ENCODE peak calls at places on chromosomes 4 and X, in four cellular contexts. Q, I, J and X are unnamed samples. For H3K4me1, the result is how much of the 10 kb centered on the place peaks cover.

GRCh38 chr4:52966781-52967180 is 104.7 kb downstream of the RASL11B start:
- DNase-seq in Q (no peak), I (no peak), J (no peak), X (no peak)

GRCh38 chr4:70991596-70991995 is 1.9 kb upstream of the DCK start:
- DNase-seq in Q (no peak), I (peak), J (no peak), X (no peak)

GRCh38 chr4:106291678-106292077 is 24.3 kb downstream of the TBCK start:
- DNase-seq in Q (no peak), I (no peak), J (no peak), X (no peak)

GRCh38 chr4:155758500-155759371 is at the start of gene GUCY1B1:
- DNase-seq in Q (peak), I (peak), J (peak), X (peak)

GRCh38 chrX:20527458-20528099 is 260.9 kb upstream of the RPS6KA3 start:
- DNase-seq in Q (peak), I (no peak), J (no peak), X (peak)

GRCh38 chr4:48602222-48602621 is 112.2 kb downstream of the ZAR1 start:
- DNase-seq in Q (peak), I (no peak), J (no peak), X (peak)

GRCh38 chrX:145178268-145178667 is 69.0 kb upstream of the SPANXN1 start:
- DNase-seq in Q (no peak), I (no peak), J (no peak), X (no peak)

GRCh38 chrX:145844886-145845285 is 27.3 kb downstream of the SLITRK2 start:
- DNase-seq in Q (no peak), I (no peak), J (no peak), X (no peak)

GRCh38 chr4:158446106-158446505 is 75.6 kb upstream of the RXFP1 start:
- DNase-seq in Q (peak), I (no peak), J (no peak), X (no peak)

GRCh38 chr4:104395219-104395618 is 99.5 kb downstream of the CXXC4 start:
- DNase-seq in Q (no peak), I (no peak), J (no peak), X (peak)

GRCh38 chrX:30530591-30530990 is 47.0 kb downstream of the TASL start:
- DNase-seq in Q (peak), I (no peak), J (no peak), X (peak)

GRCh38 chr4:155220025-155220424 is 11.6 kb downstream of the NPY2R start:
- DNase-seq in Q (no peak), I (peak), J (no peak), X (no peak)

GRCh38 chr4:153138736-153139135 is 65.5 kb upstream of the TRIM2 start:
- DNase-seq in Q (no peak), I (no peak), J (no peak), X (no peak)

GRCh38 chr4:153205028-153205648 is 895 bp downstream of the TRIM2 start:
- DNase-seq in Q (no peak), I (peak), J (no peak), X (no peak)

GRCh38 chrX:68443155-68443868 is 10.0 kb upstream of the OPHN1 start:
- DNase-seq in Q (peak), I (no peak), J (no peak), X (peak)

GRCh38 chrX:11151799-11152591 is 40.9 kb downstream of the HCCS start:
- DNase-seq in Q (no peak), I (no peak), J (no peak), X (no peak)

GRCh38 chr4:143359794-143360193 is 23.1 kb downstream of the GAB1 start:
- DNase-seq in Q (no peak), I (no peak), J (no peak), X (no peak)

GRCh38 chrX:115093206-115093605 is 75.8 kb upstream of the IL13RA2 start:
- DNase-seq in Q (no peak), I (no peak), J (no peak), X (peak)

GRCh38 chrX:147875866-147876596 is 35.7 kb upstream of the FMR1 start:
- DNase-seq in Q (no peak), I (no peak), J (no peak), X (peak)

GRCh38 chr4:108045687-108046024 is 56.0 kb downstream of the HADH start:
- DNase-seq in Q (no peak), I (no peak), J (no peak), X (no peak)

GRCh38 chrX:155880586-155881157 is 473 bp upstream of the VAMP7 start:
- DNase-seq in Q (no peak), I (no peak), J (no peak), X (peak)

GRCh38 chr4:152106113-152106763 is 345.4 kb upstream of the GATB start:
- DNase-seq in Q (peak), I (peak), J (no peak), X (peak)

GRCh38 chrX:133670394-133670793 is 255.1 kb upstream of the GPC4 start:
- DNase-seq in Q (peak), I (peak), J (peak), X (peak)

GRCh38 chr4:124641715-124642380 is 70.7 kb downstream of the ANKRD50 start:
- DNase-seq in Q (peak), I (no peak), J (no peak), X (peak)

GRCh38 chr4:146059865-146060264 is 115.7 kb upstream of the LSM6 start:
- DNase-seq in Q (no peak), I (no peak), J (no peak), X (no peak)

GRCh38 chr4:2937986-2938385 is 25.2 kb downstream of the NOP14 start:
- DNase-seq in Q (no peak), I (no peak), J (no peak), X (no peak)

GRCh38 chrX:134636859-134637258 is 21.4 kb downstream of the PLAC1 start:
- DNase-seq in Q (peak), I (no peak), J (no peak), X (no peak)

GRCh38 chrX:142804085-142804484 is 221.6 kb upstream of the SPANXN4 start:
- DNase-seq in Q (no peak), I (peak), J (peak), X (no peak)

GRCh38 chrX:96688789-96689188 is 4.1 kb downstream of the DIAPH2 start:
- DNase-seq in Q (no peak), I (peak), J (no peak), X (no peak)

GRCh38 chrX:103215037-103215767 is at the start of gene BEX4:
- DNase-seq in Q (peak), I (peak), J (peak), X (peak)

GRCh38 chr4:124710253-124710849 is 2.2 kb downstream of the ANKRD50 start:
- DNase-seq in Q (peak), I (peak), J (no peak), X (peak)

GRCh38 chr4:139887962-139888735 is 222.5 kb downstream of the MGST2 start:
- DNase-seq in Q (no peak), I (peak), J (no peak), X (no peak)

GRCh38 chr4:171785392-171785791 is 27.8 kb upstream of the GALNTL6 start:
- DNase-seq in Q (no peak), I (no peak), J (no peak), X (peak)

GRCh38 chr4:40990202-40990898 is 224.0 kb downstream of the APBB2 start:
- DNase-seq in Q (peak), I (no peak), J (no peak), X (peak)

GRCh38 chrX:74450803-74451449 is 29.6 kb downstream of the SLC16A2 start:
- DNase-seq in Q (peak), I (no peak), J (no peak), X (peak)

GRCh38 chr4:26223160-26223559 is 97.7 kb upstream of the RBPJ start:
- DNase-seq in Q (peak), I (no peak), J (no peak), X (peak)

GRCh38 chr4:61630548-61630947 is 430.4 kb downstream of the ADGRL3 start:
- DNase-seq in Q (peak), I (no peak), J (no peak), X (peak)

GRCh38 chrX:133523094-133523493 is 107.8 kb upstream of the GPC4 start:
- DNase-seq in Q (no peak), I (no peak), J (no peak), X (no peak)

GRCh38 chrX:17022205-17022604 is 75.7 kb downstream of the REPS2 start:
- DNase-seq in Q (peak), I (no peak), J (no peak), X (no peak)

GRCh38 chr4:110480741-110481271 is 4.9 kb downstream of the ENPEP start:
- DNase-seq in Q (no peak), I (peak), J (no peak), X (no peak)

GRCh38 chr4:186017801-186018200 is 51.2 kb upstream of the TLR3 start:
- DNase-seq in Q (no peak), I (no peak), J (no peak), X (no peak)
- H2BK120ac ChIP-seq in Q (no peak), I (no peak), J (no peak), X (no peak)

GRCh38 chr4:10091531-10092181 is 24.9 kb downstream of the WDR1 start:
- DNase-seq in Q (no peak), I (no peak), J (no peak), X (no peak)

GRCh38 chr4:10092481-10093272 is 23.9 kb downstream of the WDR1 start:
- DNase-seq in Q (no peak), I (no peak), J (no peak), X (no peak)

GRCh38 chr4:10094841-10095240 is 21.8 kb downstream of the WDR1 start:
- DNase-seq in Q (no peak), I (no peak), J (no peak), X (no peak)

GRCh38 chr4:10093801-10094552 is 22.6 kb downstream of the WDR1 start:
- DNase-seq in Q (peak), I (no peak), J (no peak), X (peak)

DNA sequence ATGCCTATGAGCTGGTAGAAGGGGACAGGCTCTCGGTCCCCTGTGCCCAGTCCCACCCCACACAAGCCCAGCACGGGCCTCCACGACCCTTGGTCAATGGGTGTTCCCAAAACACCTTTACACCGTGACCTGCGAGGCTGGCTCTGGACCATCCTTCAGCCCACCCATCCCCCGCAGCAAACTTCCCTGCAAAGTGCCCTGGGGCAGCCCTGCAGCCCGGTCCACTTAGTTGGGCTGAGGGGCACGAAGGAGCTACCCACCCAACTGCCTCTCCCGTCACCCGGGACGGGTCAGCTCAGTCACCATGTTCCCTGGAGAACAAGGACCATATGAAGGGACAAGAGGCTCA is 23.4 kb downstream of the WDR1 start:
- DNase-seq in Q (no peak), I (no peak), J (no peak), X (no peak)
- H3K4me1 ChIP-seq in Q (half or more), I (under half), J (under half), X (half or more)

GRCh38 chrX:685120-686032 is 54.8 kb downstream of the SHOX start:
- DNase-seq in Q (no peak), I (no peak), J (no peak), X (no peak)
- H2BK120ac ChIP-seq in Q (no peak), I (no peak), J (no peak), X (no peak)

GRCh38 chrX:56782791-56783449 is 53.9 kb downstream of the NBDY start:
- DNase-seq in Q (no peak), I (no peak), J (no peak), X (no peak)
- H3K4me1 ChIP-seq in Q (under half), I (under half), J (under half), X (under half)

GRCh38 chrX:2965965-2966364 is 36.8 kb upstream of the ARSD start:
- DNase-seq in Q (no peak), I (no peak), J (no peak), X (no peak)
- H2BK120ac ChIP-seq in Q (peak), I (no peak), J (no peak), X (no peak)

GRCh38 chrX:23825675-23826074 is 42.7 kb downstream of the SAT1 start:
- DNase-seq in Q (no peak), I (no peak), J (no peak), X (no peak)

GRCh38 chrX:23819385-23820234 is 36.6 kb downstream of the SAT1 start:
- DNase-seq in Q (peak), I (no peak), J (no peak), X (peak)

GRCh38 chrX:23822397-23822796 is 39.4 kb downstream of the SAT1 start:
- DNase-seq in Q (peak), I (no peak), J (no peak), X (peak)

GRCh38 chrX:23820235-23820782 is 37.3 kb downstream of the SAT1 start:
- DNase-seq in Q (no peak), I (no peak), J (no peak), X (no peak)

DNA sequence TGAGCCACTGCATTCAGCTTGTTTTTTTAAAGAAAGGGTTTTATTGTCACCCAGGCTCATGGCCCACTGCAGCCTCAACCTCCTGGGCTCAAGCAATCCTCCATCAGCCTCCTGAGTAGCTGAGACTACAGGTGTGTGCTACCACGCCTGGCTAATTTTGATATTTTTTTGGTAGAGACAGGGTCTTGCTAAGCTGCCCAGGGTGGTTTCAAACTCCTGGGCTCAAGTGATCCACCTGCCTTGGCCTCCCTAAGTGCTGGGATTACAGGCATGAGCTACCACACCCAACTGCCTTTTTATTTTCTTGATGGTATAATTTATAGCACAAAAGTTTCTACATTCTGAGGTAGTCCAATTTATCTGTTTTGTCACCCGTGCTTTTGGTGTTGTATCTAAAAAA is 38.9 kb downstream of the SAT1 start:
- DNase-seq in Q (no peak), I (no peak), J (no peak), X (no peak)
- H3K4me1 ChIP-seq in Q (under half), I (under half), J (under half), X (under half)

DNA sequence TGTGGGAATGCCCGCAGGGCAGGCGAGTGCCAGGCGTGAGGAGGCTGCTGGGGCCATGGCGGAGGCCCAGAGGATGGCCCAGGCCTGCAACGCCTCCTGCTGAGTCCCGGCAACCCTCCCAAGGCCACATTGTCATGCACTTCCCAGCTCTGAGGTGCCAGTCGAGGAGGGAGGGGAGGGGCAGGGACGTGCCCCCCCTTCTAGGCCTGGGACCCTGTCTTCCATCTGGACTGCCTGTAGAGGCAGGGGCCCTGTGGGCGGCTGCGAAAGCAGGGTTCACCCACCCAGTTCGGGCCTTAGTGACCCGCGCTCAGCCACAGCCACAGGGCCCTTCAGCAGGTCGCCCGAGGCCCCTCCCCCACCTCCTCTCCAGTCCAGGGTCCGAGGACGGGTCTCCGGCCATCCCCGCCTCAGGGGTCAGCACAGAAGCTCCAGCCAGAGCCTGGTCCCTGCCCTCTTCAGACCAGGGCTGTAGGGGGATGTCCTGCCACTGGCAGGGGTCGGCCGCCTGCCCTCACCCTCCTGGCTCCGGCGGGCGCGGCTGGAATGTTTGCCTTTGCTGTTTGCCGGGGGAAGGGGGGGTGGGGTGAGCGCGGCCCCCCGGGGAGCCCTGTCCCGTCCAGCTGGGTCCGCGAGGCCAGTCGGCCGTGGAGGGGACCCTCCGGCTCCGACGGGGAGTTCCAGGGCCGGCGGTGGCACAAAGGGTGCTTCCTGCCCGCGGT is 26.6 kb upstream of the FGFR3 start:
- DNase-seq in Q (no peak), I (peak), J (peak), X (no peak)
- H2BK120ac ChIP-seq in Q (no peak), I (no peak), J (no peak), X (no peak)

GRCh38 chr4:73407227-73407673 is 3.2 kb downstream of the ALB start:
- DNase-seq in Q (no peak), I (no peak), J (no peak), X (no peak)
- H3K4me1 ChIP-seq in Q (under half), I (under half), J (under half), X (under half)

GRCh38 chrX:118541482-118541881 is 45.9 kb downstream of the DOCK11 start:
- DNase-seq in Q (no peak), I (no peak), J (no peak), X (no peak)

GRCh38 chrX:118540342-118540741 is 44.7 kb downstream of the DOCK11 start:
- DNase-seq in Q (no peak), I (no peak), J (no peak), X (no peak)

GRCh38 chrX:118536204-118536603 is 40.6 kb downstream of the DOCK11 start:
- DNase-seq in Q (no peak), I (no peak), J (no peak), X (no peak)

GRCh38 chrX:118534716-118535493 is 39.3 kb downstream of the DOCK11 start:
- DNase-seq in Q (no peak), I (peak), J (no peak), X (no peak)

DNA sequence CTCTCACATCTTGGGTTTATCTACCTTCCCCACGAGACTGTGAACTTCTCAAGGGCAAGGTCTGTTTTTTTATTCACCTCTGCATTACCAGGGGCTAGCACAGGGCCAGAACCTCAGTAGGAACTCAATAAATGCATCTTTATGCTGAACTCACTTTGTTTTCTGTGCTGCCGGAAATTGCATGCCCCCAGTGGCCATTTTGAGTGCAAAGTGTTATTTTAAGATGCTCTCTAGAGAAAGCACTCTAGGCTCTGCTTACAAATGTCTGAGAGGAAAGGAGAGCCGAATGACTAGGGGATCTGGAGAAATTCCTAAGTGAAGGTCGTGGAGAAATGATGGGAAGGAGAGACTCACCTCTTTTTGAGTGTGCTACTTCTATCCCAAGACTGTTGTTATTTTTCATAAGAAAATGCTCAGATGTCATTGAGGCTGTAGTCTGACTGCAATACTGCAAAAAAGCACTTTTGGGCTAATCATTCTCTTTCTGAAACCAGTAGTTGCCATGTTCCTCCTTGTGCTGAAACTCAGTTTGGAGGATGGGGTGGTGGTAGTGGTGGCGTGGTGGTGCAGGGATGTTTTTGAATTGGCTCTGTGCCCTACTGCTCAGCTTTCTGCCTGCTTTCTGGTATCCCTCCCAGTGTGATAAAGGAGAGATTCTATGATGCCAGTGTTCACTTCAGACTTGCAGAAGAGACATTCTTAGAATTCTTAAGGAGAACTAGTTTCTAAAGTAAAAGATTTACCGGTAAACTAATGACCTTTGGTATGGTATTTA is 41.3 kb downstream of the DOCK11 start:
- DNase-seq in Q (peak), I (peak), J (no peak), X (peak)
- H2BK120ac ChIP-seq in Q (peak), I (no peak), J (no peak), X (no peak)